ENCODE peak calls at places on chromosome 11, in six cellular contexts. E is stimulated activated CD4-positive, alpha-beta T cell treated with anti-CD3 and anti-CD28 coated beads, Interleukin-1b, Interleukin-23, amount 100 ng/mL, for 1 hour; V is small intestine; B is iPS DF 6.9; M is NCI-H1417; R is COR-L47. H is an unnamed sample.

GRCh38 chr11:71237853-71238252 is 14.5 kb downstream of the SHANK2 start:
- DNase-seq in R (no peak), B (no peak), E (no peak), M (no peak), V (no peak), H (no peak)

GRCh38 chr11:73507086-73507485 is 90.8 kb downstream of the FAM168A start:
- DNase-seq in B (no peak), E (no peak), V (no peak), M (no peak), R (no peak), H (no peak)

GRCh38 chr11:15202626-15203025 is 87.9 kb downstream of the INSC start:
- DNase-seq in B (no peak), V (no peak), M (no peak), E (no peak), R (no peak), H (no peak)

GRCh38 chr11:122207921-122208764 is 92.1 kb upstream of the BLID start:
- DNase-seq in B (no peak), E (no peak), M (no peak), V (no peak), R (no peak), H (no peak)

GRCh38 chr11:605286-606129 is 10.2 kb downstream of the IRF7 start:
- DNase-seq in V (no peak), M (no peak), B (no peak), E (no peak), R (no peak), H (no peak)

GRCh38 chr11:62439785-62440602 is 21.2 kb downstream of the SCGB1A1 start:
- DNase-seq in E (no peak), M (no peak), B (no peak), R (no peak), V (no peak), H (no peak)

GRCh38 chr11:42770444-42771065 is 541.2 kb upstream of the API5 start:
- DNase-seq in E (no peak), R (no peak), B (peak), M (no peak), V (peak), H (no peak)

GRCh38 chr11:69877235-69877634 is 58.0 kb upstream of the FGF3 start:
- DNase-seq in E (no peak), R (no peak), M (no peak), B (no peak), V (no peak), H (no peak)

GRCh38 chr11:93001812-93002211 is 32.4 kb downstream of the MTNR1B start:
- DNase-seq in V (no peak), E (no peak), B (no peak), M (no peak), R (no peak), H (no peak)

GRCh38 chr11:69891421-69892236 is 72.4 kb upstream of the FGF3 start:
- DNase-seq in B (no peak), E (no peak), M (no peak), R (no peak), V (peak), H (no peak)

GRCh38 chr11:58391879-58392278 is 14.8 kb downstream of the OR5B3 start:
- DNase-seq in R (no peak), V (no peak), M (no peak), B (no peak), E (no peak), H (no peak)

GRCh38 chr11:19683141-19683805 is 29.4 kb upstream of the NAV2 start:
- DNase-seq in M (no peak), B (no peak), E (no peak), V (no peak), R (no peak), H (no peak)

GRCh38 chr11:26753738-26754504 is 32.1 kb upstream of the SLC5A12 start:
- DNase-seq in E (no peak), V (peak), R (peak), B (peak), M (peak), H (no peak)

GRCh38 chr11:64268687-64269379 is 15.6 kb downstream of the BAD start:
- DNase-seq in M (no peak), B (no peak), E (no peak), V (peak), R (no peak), H (no peak)

GRCh38 chr11:120385690-120386089 is 49.5 kb downstream of the ARHGEF12 start:
- DNase-seq in M (no peak), R (no peak), E (no peak), V (no peak), B (no peak), H (no peak)

GRCh38 chr11:104870910-104871309 is 27.4 kb downstream of the CASP12 start:
- DNase-seq in E (no peak), M (no peak), R (no peak), V (no peak), B (no peak), H (no peak)

GRCh38 chr11:8561461-8561860 is 32.6 kb downstream of the STK33 start:
- DNase-seq in R (no peak), M (no peak), B (no peak), V (no peak), E (no peak), H (no peak)

GRCh38 chr11:88484873-88485621 is 147.5 kb upstream of the CTSC start:
- DNase-seq in R (peak), B (no peak), E (no peak), V (peak), M (no peak), H (no peak)

GRCh38 chr11:7657306-7658025 is 15.8 kb downstream of the CYB5R2 start:
- DNase-seq in R (no peak), E (no peak), V (peak), B (peak), M (peak), H (no peak)

GRCh38 chr11:20038969-20039368 is 121.3 kb downstream of the DBX1 start:
- DNase-seq in B (no peak), R (no peak), V (no peak), E (no peak), M (no peak), H (no peak)

GRCh38 chr11:75858042-75858441 is 43.0 kb downstream of the UVRAG start:
- DNase-seq in M (no peak), E (no peak), R (no peak), V (no peak), B (no peak), H (no peak)

GRCh38 chr11:117181586-117182550 is 3.3 kb downstream of the SIDT2 start:
- DNase-seq in V (no peak), E (no peak), R (no peak), B (no peak), M (no peak), H (no peak)

GRCh38 chr11:20243974-20244373 is 83.7 kb upstream of the DBX1 start:
- DNase-seq in R (no peak), M (no peak), V (no peak), E (no peak), B (no peak), H (no peak)

GRCh38 chr11:85627332-85627997 is at the start of gene DLG2:
- DNase-seq in M (peak), V (peak), B (no peak), R (peak), E (no peak), H (no peak)

GRCh38 chr11:59400461-59401261 is 25.6 kb downstream of the OR5A2 start:
- DNase-seq in R (no peak), E (no peak), M (no peak), B (no peak), V (no peak), H (no peak)

GRCh38 chr11:3836903-3837302 is 3.9 kb downstream of the RHOG start:
- DNase-seq in V (peak), M (no peak), E (no peak), R (no peak), B (no peak), H (no peak)

GRCh38 chr11:128498846-128499245 is 88.5 kb downstream of the ETS1 start:
- DNase-seq in M (no peak), B (no peak), R (no peak), V (no peak), E (no peak), H (no peak)

GRCh38 chr11:34830648-34831047 is 85.5 kb downstream of the APIP start:
- DNase-seq in E (no peak), M (no peak), B (no peak), R (no peak), V (no peak), H (no peak)

GRCh38 chr11:128759597-128759996 is 65.7 kb downstream of the FLI1 start:
- DNase-seq in V (no peak), M (no peak), R (no peak), B (no peak), E (no peak), H (no peak)

GRCh38 chr11:78587446-78587845 is 12.8 kb upstream of the NARS2 start:
- DNase-seq in V (no peak), M (no peak), B (no peak), R (no peak), E (no peak), H (no peak)

GRCh38 chr11:93585758-93586157 is 42.6 kb upstream of the SMCO4 start:
- DNase-seq in M (no peak), V (peak), B (no peak), E (no peak), R (no peak), H (no peak)

GRCh38 chr11:19301336-19301735 is 60.6 kb upstream of the E2F8 start:
- DNase-seq in V (no peak), B (no peak), R (no peak), E (no peak), M (no peak), H (no peak)

H was measured in GOT3.